ENCODE peak calls at places on chromosomes 12 and 14, in seven cellular contexts. G is heart left ventricle, S is mesothelial cell of epicardium, P is esophagus squamous epithelium, Y is heart right ventricle, T is nephron progenitor cell, J is left ventricle myocardium inferior. Q is an unnamed sample.

GRCh38 chr12:115638753-115639666 is 638.5 kb downstream of the MED13L start:
- DNase-seq in G (no peak), P (no peak), J (no peak), S (no peak), T (peak), Y (no peak), Q (no peak)

GRCh38 chr12:58443981-58444371 is 476.3 kb downstream of the LRIG3 start:
- DNase-seq in P (no peak), S (no peak), T (no peak), Y (peak), G (no peak), J (no peak), Q (no peak)

GRCh38 chr12:7642876-7643309 is 22.8 kb downstream of the APOBEC1 start:
- DNase-seq in S (no peak), J (no peak), Y (no peak), G (no peak), P (no peak), T (peak), Q (peak)

GRCh38 chr14:104140463-104141331 is 2.3 kb downstream of the KIF26A start:
- DNase-seq in S (peak), P (no peak), J (no peak), T (peak), Y (no peak), G (peak), Q (no peak)

GRCh38 chr12:108697905-108698304 is 33.4 kb downstream of the CORO1C start:
- DNase-seq in G (no peak), T (no peak), J (no peak), Y (no peak), P (no peak), S (no peak), Q (no peak)

GRCh38 chr14:57526942-57527341 is 33.3 kb upstream of the CCDC198 start:
- DNase-seq in S (no peak), J (no peak), T (no peak), Y (no peak), G (no peak), P (no peak), Q (peak)

GRCh38 chr14:54219281-54220121 is 177.3 kb upstream of the CDKN3 start:
- DNase-seq in J (no peak), T (peak), Y (no peak), P (no peak), S (no peak), G (no peak), Q (no peak)

GRCh38 chr12:6326316-6326959 is 15.4 kb downstream of the TNFRSF1A start:
- DNase-seq in J (peak), P (no peak), T (peak), Y (peak), S (no peak), G (peak), Q (no peak)

GRCh38 chr12:114933428-114934160 is 249.6 kb upstream of the TBX3 start:
- DNase-seq in S (no peak), G (no peak), T (no peak), J (no peak), Y (no peak), P (no peak), Q (peak)

GRCh38 chr12:47942327-47943230 is 20.8 kb upstream of the TMEM106C start:
- DNase-seq in P (no peak), Y (no peak), S (no peak), J (no peak), T (peak), G (no peak), Q (no peak)

GRCh38 chr12:46998811-46999368 is 80.5 kb upstream of the PCED1B start:
- DNase-seq in S (no peak), P (no peak), Y (no peak), G (no peak), J (no peak), T (no peak), Q (peak)

GRCh38 chr14:34301107-34301734 is 160.8 kb downstream of the SPTSSA start:
- DNase-seq in P (no peak), J (no peak), G (no peak), S (no peak), Y (no peak), T (peak), Q (peak)

GRCh38 chr12:5661820-5662219 is 229.9 kb downstream of the NTF3 start:
- DNase-seq in Y (no peak), S (no peak), G (no peak), T (no peak), J (peak), P (no peak), Q (no peak)

GRCh38 chr14:80988742-80989429 is 33.5 kb downstream of the TSHR start:
- DNase-seq in S (no peak), P (no peak), G (no peak), J (no peak), Y (no peak), T (no peak), Q (peak)

GRCh38 chr12:89848732-89849131 is 140.1 kb upstream of the ATP2B1 start:
- DNase-seq in G (peak), T (no peak), P (no peak), J (peak), S (no peak), Y (peak), Q (no peak)

GRCh38 chr14:20415723-20416622 is 2.7 kb upstream of the TEP1 start:
- DNase-seq in Y (peak), G (no peak), S (no peak), T (no peak), J (no peak), P (no peak), Q (peak)

GRCh38 chr12:132160671-132161045 is 16.4 kb downstream of the NOC4L start:
- DNase-seq in J (no peak), S (no peak), P (no peak), Y (no peak), G (peak), T (no peak), Q (no peak)

GRCh38 chr14:75440733-75441474 is 13.1 kb downstream of the JDP2 start:
- DNase-seq in G (peak), S (no peak), Y (peak), J (peak), T (no peak), P (no peak), Q (no peak)

GRCh38 chr12:92403210-92404175 is 257.8 kb upstream of the BTG1 start:
- DNase-seq in Y (no peak), S (no peak), J (no peak), P (no peak), G (no peak), T (no peak), Q (no peak)

DNA sequence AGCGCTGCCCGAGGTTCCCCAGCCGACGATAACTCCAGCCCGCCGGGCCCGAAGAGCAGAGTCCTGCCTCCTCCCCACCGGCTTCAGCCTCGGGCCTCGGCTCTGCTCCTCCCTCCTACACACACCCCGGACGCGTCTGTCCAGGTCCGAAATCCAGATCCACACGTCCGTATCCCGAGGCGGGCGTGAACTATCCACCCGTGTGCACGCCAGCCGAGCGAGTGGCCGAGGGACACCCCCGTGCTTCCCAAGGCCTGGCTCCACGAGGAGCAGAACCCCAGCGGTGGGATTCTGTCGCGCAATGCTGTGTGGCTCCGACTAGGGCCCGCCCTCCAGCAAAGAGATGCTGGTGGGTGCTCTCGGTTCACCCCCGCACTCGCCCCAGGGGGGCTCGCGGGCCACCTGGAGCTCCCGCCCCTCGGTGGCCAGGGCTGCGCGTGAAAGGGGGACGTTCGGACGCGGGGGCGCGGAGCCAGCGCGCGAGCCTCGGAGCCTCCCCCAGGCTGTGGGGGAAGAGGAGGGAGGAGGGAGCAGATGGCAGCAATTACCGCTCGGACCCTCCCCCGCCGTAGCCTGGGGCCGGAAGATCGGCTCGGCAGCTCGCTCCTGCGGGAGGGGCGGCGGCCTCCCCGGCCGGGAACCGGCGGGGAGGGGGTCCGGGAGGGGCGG is 18.9 kb upstream of the ANKRD33 start:
- DNase-seq in Y (no peak), P (no peak), G (peak), T (peak), J (no peak), S (no peak), Q (no peak)
- TF ChIP-seq CTCF in Y (no peak), P (no peak), G (no peak), T (no peak), J (no peak), S (no peak), Q (no peak)

GRCh38 chr12:127339065-127339464 is 927.9 kb upstream of the TMEM132C start:
- DNase-seq in G (no peak), J (no peak), S (no peak), T (no peak), P (no peak), Y (no peak), Q (no peak)

GRCh38 chr12:127336416-127336815 is 930.6 kb upstream of the TMEM132C start:
- DNase-seq in T (no peak), Y (no peak), J (no peak), P (no peak), G (no peak), S (no peak), Q (peak)

GRCh38 chr12:127328867-127329266 is 938.1 kb upstream of the TMEM132C start:
- DNase-seq in S (no peak), T (no peak), G (no peak), Y (no peak), P (no peak), J (no peak), Q (no peak)

GRCh38 chr12:127334924-127335644 is 931.9 kb upstream of the TMEM132C start:
- DNase-seq in J (no peak), Y (no peak), T (no peak), P (no peak), G (no peak), S (no peak), Q (no peak)

GRCh38 chr12:127334324-127334723 is 932.6 kb upstream of the TMEM132C start:
- DNase-seq in T (no peak), P (no peak), J (no peak), S (no peak), G (no peak), Y (no peak), Q (no peak)
- TF ChIP-seq CTCF in T (no peak), P (no peak), J (no peak), S (no peak), G (no peak), Y (no peak), Q (no peak)

GRCh38 chr14:51554339-51554920 is 97.3 kb upstream of the FRMD6 start:
- DNase-seq in P (no peak), J (no peak), G (no peak), Y (no peak), S (no peak), T (no peak), Q (no peak)

GRCh38 chr14:51552275-51552674 is 99.4 kb upstream of the FRMD6 start:
- DNase-seq in P (no peak), G (no peak), S (no peak), Y (no peak), J (no peak), T (no peak), Q (no peak)

GRCh38 chr14:51552768-51553426 is 98.8 kb upstream of the FRMD6 start:
- DNase-seq in Y (no peak), J (no peak), P (no peak), S (no peak), T (no peak), G (no peak), Q (peak)

GRCh38 chr14:51554953-51555352 is 96.8 kb upstream of the FRMD6 start:
- DNase-seq in G (no peak), S (no peak), T (no peak), J (no peak), Y (no peak), P (no peak), Q (no peak)
- TF ChIP-seq CTCF in G (no peak), S (no peak), T (no peak), J (no peak), Y (no peak), P (no peak), Q (peak)

GRCh38 chr12:45469902-45470301 is 254.0 kb downstream of the ANO6 start:
- DNase-seq in T (no peak), Y (no peak), G (no peak), J (no peak), S (no peak), P (no peak), Q (no peak)

GRCh38 chr12:45468751-45469615 is 253.1 kb downstream of the ANO6 start:
- DNase-seq in S (no peak), Y (no peak), J (no peak), P (no peak), T (no peak), G (no peak), Q (no peak)

GRCh38 chr12:45458854-45459807 is 243.2 kb downstream of the ANO6 start:
- DNase-seq in T (no peak), J (no peak), S (no peak), Y (peak), P (no peak), G (no peak), Q (peak)

GRCh38 chr12:45462506-45462905 is 246.6 kb downstream of the ANO6 start:
- DNase-seq in S (no peak), J (no peak), P (no peak), Y (no peak), G (no peak), T (no peak), Q (no peak)

DNA sequence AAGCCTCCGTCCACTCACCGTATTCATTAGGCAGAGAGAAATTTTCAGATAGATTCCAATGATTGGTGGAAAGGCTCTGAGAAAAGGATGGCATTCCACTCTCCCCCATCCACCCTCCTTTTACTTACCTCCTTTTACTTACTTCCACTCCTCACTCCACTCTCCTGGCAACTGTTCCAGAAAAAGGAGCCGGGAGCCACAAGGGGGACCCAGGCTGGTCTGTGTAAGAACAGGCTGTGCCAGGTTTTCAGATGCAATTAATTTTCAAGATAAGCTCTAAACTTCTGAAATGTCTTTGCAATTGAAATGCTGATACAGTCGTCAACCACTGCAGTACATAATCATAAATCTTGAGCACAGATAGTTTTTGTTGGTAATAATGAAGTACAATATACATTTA is 248.8 kb downstream of the ANO6 start:
- DNase-seq in S (no peak), P (no peak), T (no peak), Y (no peak), G (no peak), J (no peak), Q (peak)
- TF ChIP-seq CTCF in S (no peak), P (no peak), T (no peak), Y (no peak), G (no peak), J (peak), Q (no peak)

DNA sequence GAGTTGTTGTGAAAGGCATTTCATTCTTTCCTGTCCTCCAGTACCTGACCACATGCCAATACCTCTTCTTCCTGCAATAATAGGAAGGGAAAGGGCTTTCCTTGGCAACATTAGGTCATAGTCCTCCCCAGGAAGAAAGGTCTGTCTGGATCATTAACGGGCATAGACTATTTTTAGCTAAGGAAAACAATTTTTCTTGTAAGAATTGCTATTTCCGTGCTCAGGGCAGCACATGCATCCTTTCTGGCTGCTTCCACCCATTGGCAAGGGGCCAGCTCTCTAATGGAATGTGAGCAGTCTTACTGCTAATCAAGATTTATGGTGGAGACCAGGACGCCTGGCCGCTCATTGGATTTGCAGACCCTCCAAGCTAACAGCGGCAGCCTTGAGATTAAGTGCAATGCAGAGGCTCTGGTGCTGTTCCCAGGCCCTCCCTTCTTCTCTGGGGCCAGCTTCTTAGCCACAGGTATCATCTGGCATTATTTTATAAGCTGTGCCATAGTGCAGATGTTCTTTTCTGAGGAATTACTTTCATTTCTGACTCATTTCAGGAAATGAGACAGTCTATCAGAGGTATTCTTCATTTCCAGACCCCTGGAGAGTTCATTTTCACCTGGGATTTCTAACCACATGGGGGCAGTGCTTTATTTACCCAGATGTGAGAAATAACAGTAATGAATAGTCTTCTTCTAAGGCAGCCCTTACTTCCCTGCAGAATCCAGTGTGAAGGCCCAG is 52.9 kb downstream of the ANO6 start:
- DNase-seq in J (peak), S (peak), G (peak), Y (peak), T (peak), P (no peak), Q (peak)
- TF ChIP-seq CTCF in J (peak), S (peak), G (peak), Y (peak), T (peak), P (peak), Q (peak)

Q was measured in epithelial cell of esophagus.